ENCODE peak calls at places on chromosomes 1 and 21, in seven cellular contexts. One of them, this sample, is unnamed.

GRCh38 chr1:101105877-101106276 is 80.3 kb upstream of the DPH5 start:
- DNase-seq in NCI-H510A treated with DMSO at 0.1 percent for 48 hours: no peak
- DNase-seq in astrocyte of the cerebellum: peak
- DNase-seq in left ventricle myocardium inferior: no peak
- DNase-seq in ELR: no peak
- DNase-seq in activated CD4-positive, CD25-positive, alpha-beta regulatory T cell treated with anti-CD3 and anti-CD28 coated beads, Interleukin-2, amount 50 U/mL, for 16 hours: no peak
- DNase-seq in fibroblast of pulmonary artery: peak
- DNase-seq in this sample: no peak

GRCh38 chr1:42141978-42142377 is 11.2 kb upstream of the GUCA2B start:
- DNase-seq in NCI-H510A treated with DMSO at 0.1 percent for 48 hours: no peak
- DNase-seq in left ventricle myocardium inferior: no peak
- DNase-seq in fibroblast of pulmonary artery: no peak
- DNase-seq in astrocyte of the cerebellum: no peak
- DNase-seq in ELR: no peak
- DNase-seq in activated CD4-positive, CD25-positive, alpha-beta regulatory T cell treated with anti-CD3 and anti-CD28 coated beads, Interleukin-2, amount 50 U/mL, for 16 hours: no peak
- DNase-seq in this sample: no peak

GRCh38 chr1:244843148-244843978 is 7.9 kb downstream of the COX20 start:
- DNase-seq in fibroblast of pulmonary artery: no peak
- DNase-seq in left ventricle myocardium inferior: no peak
- DNase-seq in NCI-H510A treated with DMSO at 0.1 percent for 48 hours: no peak
- DNase-seq in ELR: no peak
- DNase-seq in activated CD4-positive, CD25-positive, alpha-beta regulatory T cell treated with anti-CD3 and anti-CD28 coated beads, Interleukin-2, amount 50 U/mL, for 16 hours: no peak
- DNase-seq in astrocyte of the cerebellum: no peak
- DNase-seq in this sample: no peak

GRCh38 chr1:161966076-161966475 is 57.6 kb downstream of the OLFML2B start:
- DNase-seq in astrocyte of the cerebellum: no peak
- DNase-seq in NCI-H510A treated with DMSO at 0.1 percent for 48 hours: no peak
- DNase-seq in activated CD4-positive, CD25-positive, alpha-beta regulatory T cell treated with anti-CD3 and anti-CD28 coated beads, Interleukin-2, amount 50 U/mL, for 16 hours: no peak
- DNase-seq in left ventricle myocardium inferior: no peak
- DNase-seq in ELR: no peak
- DNase-seq in fibroblast of pulmonary artery: no peak
- DNase-seq in this sample: no peak

GRCh38 chr1:74857676-74858075 is 124.7 kb downstream of the TYW3 start:
- DNase-seq in left ventricle myocardium inferior: no peak
- DNase-seq in activated CD4-positive, CD25-positive, alpha-beta regulatory T cell treated with anti-CD3 and anti-CD28 coated beads, Interleukin-2, amount 50 U/mL, for 16 hours: no peak
- DNase-seq in astrocyte of the cerebellum: no peak
- DNase-seq in ELR: no peak
- DNase-seq in fibroblast of pulmonary artery: no peak
- DNase-seq in NCI-H510A treated with DMSO at 0.1 percent for 48 hours: no peak
- DNase-seq in this sample: no peak

GRCh38 chr1:12057382-12057781 is 5.7 kb upstream of the TNFRSF8 start:
- DNase-seq in left ventricle myocardium inferior: no peak
- DNase-seq in fibroblast of pulmonary artery: no peak
- DNase-seq in activated CD4-positive, CD25-positive, alpha-beta regulatory T cell treated with anti-CD3 and anti-CD28 coated beads, Interleukin-2, amount 50 U/mL, for 16 hours: no peak
- DNase-seq in astrocyte of the cerebellum: no peak
- DNase-seq in NCI-H510A treated with DMSO at 0.1 percent for 48 hours: no peak
- DNase-seq in ELR: peak
- DNase-seq in this sample: no peak

GRCh38 chr1:102110591-102110990 is 113.9 kb upstream of the OLFM3 start:
- DNase-seq in fibroblast of pulmonary artery: no peak
- DNase-seq in left ventricle myocardium inferior: no peak
- DNase-seq in activated CD4-positive, CD25-positive, alpha-beta regulatory T cell treated with anti-CD3 and anti-CD28 coated beads, Interleukin-2, amount 50 U/mL, for 16 hours: no peak
- DNase-seq in NCI-H510A treated with DMSO at 0.1 percent for 48 hours: no peak
- DNase-seq in ELR: no peak
- DNase-seq in astrocyte of the cerebellum: no peak
- DNase-seq in this sample: no peak

GRCh38 chr1:99590578-99591209 is 55.2 kb upstream of the PALMD start:
- DNase-seq in ELR: peak
- DNase-seq in astrocyte of the cerebellum: peak
- DNase-seq in activated CD4-positive, CD25-positive, alpha-beta regulatory T cell treated with anti-CD3 and anti-CD28 coated beads, Interleukin-2, amount 50 U/mL, for 16 hours: no peak
- DNase-seq in NCI-H510A treated with DMSO at 0.1 percent for 48 hours: no peak
- DNase-seq in fibroblast of pulmonary artery: peak
- DNase-seq in left ventricle myocardium inferior: peak
- DNase-seq in this sample: no peak

GRCh38 chr1:154808909-154809262 is 61.2 kb downstream of the KCNN3 start:
- DNase-seq in fibroblast of pulmonary artery: no peak
- DNase-seq in left ventricle myocardium inferior: peak
- DNase-seq in astrocyte of the cerebellum: no peak
- DNase-seq in activated CD4-positive, CD25-positive, alpha-beta regulatory T cell treated with anti-CD3 and anti-CD28 coated beads, Interleukin-2, amount 50 U/mL, for 16 hours: no peak
- DNase-seq in NCI-H510A treated with DMSO at 0.1 percent for 48 hours: no peak
- DNase-seq in ELR: no peak
- DNase-seq in this sample: no peak

GRCh38 chr1:226737819-226738420 is 1.2 kb downstream of the ITPKB start:
- DNase-seq in astrocyte of the cerebellum: no peak
- DNase-seq in left ventricle myocardium inferior: peak
- DNase-seq in activated CD4-positive, CD25-positive, alpha-beta regulatory T cell treated with anti-CD3 and anti-CD28 coated beads, Interleukin-2, amount 50 U/mL, for 16 hours: no peak
- DNase-seq in fibroblast of pulmonary artery: peak
- DNase-seq in NCI-H510A treated with DMSO at 0.1 percent for 48 hours: peak
- DNase-seq in ELR: peak
- DNase-seq in this sample: no peak

GRCh38 chr21:21996891-21997290 is 998.7 kb downstream of the NCAM2 start:
- DNase-seq in ELR: no peak
- DNase-seq in activated CD4-positive, CD25-positive, alpha-beta regulatory T cell treated with anti-CD3 and anti-CD28 coated beads, Interleukin-2, amount 50 U/mL, for 16 hours: no peak
- DNase-seq in NCI-H510A treated with DMSO at 0.1 percent for 48 hours: no peak
- DNase-seq in fibroblast of pulmonary artery: no peak
- DNase-seq in left ventricle myocardium inferior: no peak
- DNase-seq in astrocyte of the cerebellum: no peak
- DNase-seq in this sample: no peak

GRCh38 chr1:12063141-12064072 is at the start of gene TNFRSF8:
- DNase-seq in NCI-H510A treated with DMSO at 0.1 percent for 48 hours: no peak
- DNase-seq in astrocyte of the cerebellum: no peak
- DNase-seq in ELR: peak
- DNase-seq in fibroblast of pulmonary artery: peak
- DNase-seq in left ventricle myocardium inferior: no peak
- DNase-seq in activated CD4-positive, CD25-positive, alpha-beta regulatory T cell treated with anti-CD3 and anti-CD28 coated beads, Interleukin-2, amount 50 U/mL, for 16 hours: peak
- DNase-seq in this sample: no peak

GRCh38 chr1:43933386-43934278 is at the start of gene ARTN:
- DNase-seq in astrocyte of the cerebellum: no peak
- DNase-seq in left ventricle myocardium inferior: no peak
- DNase-seq in ELR: peak
- DNase-seq in activated CD4-positive, CD25-positive, alpha-beta regulatory T cell treated with anti-CD3 and anti-CD28 coated beads, Interleukin-2, amount 50 U/mL, for 16 hours: no peak
- DNase-seq in fibroblast of pulmonary artery: no peak
- DNase-seq in NCI-H510A treated with DMSO at 0.1 percent for 48 hours: peak
- DNase-seq in this sample: peak

GRCh38 chr1:41679994-41680393 is 195.5 kb upstream of the EDN2 start:
- DNase-seq in fibroblast of pulmonary artery: no peak
- DNase-seq in astrocyte of the cerebellum: no peak
- DNase-seq in NCI-H510A treated with DMSO at 0.1 percent for 48 hours: no peak
- DNase-seq in ELR: no peak
- DNase-seq in left ventricle myocardium inferior: no peak
- DNase-seq in activated CD4-positive, CD25-positive, alpha-beta regulatory T cell treated with anti-CD3 and anti-CD28 coated beads, Interleukin-2, amount 50 U/mL, for 16 hours: no peak
- DNase-seq in this sample: no peak

GRCh38 chr1:145936247-145936646 is 9.0 kb upstream of the RBM8A start:
- DNase-seq in astrocyte of the cerebellum: no peak
- DNase-seq in activated CD4-positive, CD25-positive, alpha-beta regulatory T cell treated with anti-CD3 and anti-CD28 coated beads, Interleukin-2, amount 50 U/mL, for 16 hours: no peak
- DNase-seq in ELR: no peak
- DNase-seq in fibroblast of pulmonary artery: no peak
- DNase-seq in left ventricle myocardium inferior: no peak
- DNase-seq in NCI-H510A treated with DMSO at 0.1 percent for 48 hours: no peak
- DNase-seq in this sample: no peak